ENCODE peak calls at places on chromosomes 3 and 15, in eight cellular contexts. One of them, this sample, is unnamed.

GRCh38 chr3:181838940-181839914 is 127.5 kb downstream of the SOX2 start:
- DNase-seq in adrenal gland: no peak
- DNase-seq in GM13977: no peak
- DNase-seq in glutamatergic neuron: no peak
- DNase-seq in Peyer's patch: no peak
- DNase-seq in heart right ventricle: no peak
- DNase-seq in transverse colon: no peak
- DNase-seq in progenitor cell of endocrine pancreas: peak
- DNase-seq in this sample: no peak

GRCh38 chr3:13653631-13654279 is 104.8 kb downstream of the FBLN2 start:
- DNase-seq in adrenal gland: no peak
- DNase-seq in GM13977: no peak
- DNase-seq in glutamatergic neuron: no peak
- DNase-seq in Peyer's patch: no peak
- DNase-seq in heart right ventricle: no peak
- DNase-seq in transverse colon: no peak
- DNase-seq in progenitor cell of endocrine pancreas: no peak
- DNase-seq in this sample: no peak

GRCh38 chr15:67674983-67675382 is 132.5 kb downstream of the MAP2K5 start:
- DNase-seq in adrenal gland: no peak
- DNase-seq in GM13977: no peak
- DNase-seq in glutamatergic neuron: no peak
- DNase-seq in Peyer's patch: no peak
- DNase-seq in heart right ventricle: no peak
- DNase-seq in transverse colon: no peak
- DNase-seq in progenitor cell of endocrine pancreas: no peak
- DNase-seq in this sample: no peak

GRCh38 chr15:74420193-74420905 is 13.4 kb downstream of the SEMA7A start:
- DNase-seq in adrenal gland: peak
- DNase-seq in GM13977: no peak
- DNase-seq in glutamatergic neuron: no peak
- DNase-seq in Peyer's patch: no peak
- DNase-seq in heart right ventricle: peak
- DNase-seq in transverse colon: no peak
- DNase-seq in progenitor cell of endocrine pancreas: no peak
- DNase-seq in this sample: no peak

GRCh38 chr15:61112231-61112630 is 116.9 kb downstream of the RORA start:
- DNase-seq in adrenal gland: no peak
- DNase-seq in GM13977: no peak
- DNase-seq in glutamatergic neuron: peak
- DNase-seq in Peyer's patch: no peak
- DNase-seq in heart right ventricle: no peak
- DNase-seq in transverse colon: no peak
- DNase-seq in progenitor cell of endocrine pancreas: no peak
- DNase-seq in this sample: peak

GRCh38 chr15:76982356-76982755 is 12.6 kb upstream of the PSTPIP1 start:
- DNase-seq in adrenal gland: no peak
- DNase-seq in GM13977: no peak
- DNase-seq in glutamatergic neuron: no peak
- DNase-seq in Peyer's patch: no peak
- DNase-seq in heart right ventricle: no peak
- DNase-seq in transverse colon: no peak
- DNase-seq in progenitor cell of endocrine pancreas: no peak
- DNase-seq in this sample: no peak

GRCh38 chr15:70077436-70077835 is 20.3 kb downstream of the TLE3 start:
- DNase-seq in adrenal gland: no peak
- DNase-seq in GM13977: no peak
- DNase-seq in glutamatergic neuron: no peak
- DNase-seq in Peyer's patch: no peak
- DNase-seq in heart right ventricle: no peak
- DNase-seq in transverse colon: no peak
- DNase-seq in progenitor cell of endocrine pancreas: no peak
- DNase-seq in this sample: no peak

GRCh38 chr15:38373016-38373415 is 80.9 kb upstream of the FAM98B start:
- DNase-seq in adrenal gland: no peak
- DNase-seq in GM13977: no peak
- DNase-seq in glutamatergic neuron: no peak
- DNase-seq in Peyer's patch: no peak
- DNase-seq in heart right ventricle: no peak
- DNase-seq in transverse colon: no peak
- DNase-seq in progenitor cell of endocrine pancreas: no peak
- DNase-seq in this sample: no peak

GRCh38 chr15:92005154-92005553 is 151.6 kb downstream of the SLCO3A1 start:
- DNase-seq in adrenal gland: no peak
- DNase-seq in GM13977: no peak
- DNase-seq in glutamatergic neuron: no peak
- DNase-seq in Peyer's patch: no peak
- DNase-seq in heart right ventricle: no peak
- DNase-seq in transverse colon: no peak
- DNase-seq in progenitor cell of endocrine pancreas: no peak
- DNase-seq in this sample: no peak

GRCh38 chr15:83899670-83900069 is 245.7 kb downstream of the ADAMTSL3 start:
- DNase-seq in adrenal gland: no peak
- DNase-seq in GM13977: no peak
- DNase-seq in glutamatergic neuron: no peak
- DNase-seq in Peyer's patch: no peak
- DNase-seq in heart right ventricle: no peak
- DNase-seq in transverse colon: no peak
- DNase-seq in progenitor cell of endocrine pancreas: no peak
- DNase-seq in this sample: no peak
- TF ChIP-seq CTCF in adrenal gland: no peak
- TF ChIP-seq CTCF in GM13977: no peak
- TF ChIP-seq CTCF in glutamatergic neuron: no peak
- TF ChIP-seq CTCF in Peyer's patch: no peak
- TF ChIP-seq CTCF in heart right ventricle: no peak
- TF ChIP-seq CTCF in transverse colon: no peak
- TF ChIP-seq CTCF in progenitor cell of endocrine pancreas: no peak
- TF ChIP-seq CTCF in this sample: no peak

DNA sequence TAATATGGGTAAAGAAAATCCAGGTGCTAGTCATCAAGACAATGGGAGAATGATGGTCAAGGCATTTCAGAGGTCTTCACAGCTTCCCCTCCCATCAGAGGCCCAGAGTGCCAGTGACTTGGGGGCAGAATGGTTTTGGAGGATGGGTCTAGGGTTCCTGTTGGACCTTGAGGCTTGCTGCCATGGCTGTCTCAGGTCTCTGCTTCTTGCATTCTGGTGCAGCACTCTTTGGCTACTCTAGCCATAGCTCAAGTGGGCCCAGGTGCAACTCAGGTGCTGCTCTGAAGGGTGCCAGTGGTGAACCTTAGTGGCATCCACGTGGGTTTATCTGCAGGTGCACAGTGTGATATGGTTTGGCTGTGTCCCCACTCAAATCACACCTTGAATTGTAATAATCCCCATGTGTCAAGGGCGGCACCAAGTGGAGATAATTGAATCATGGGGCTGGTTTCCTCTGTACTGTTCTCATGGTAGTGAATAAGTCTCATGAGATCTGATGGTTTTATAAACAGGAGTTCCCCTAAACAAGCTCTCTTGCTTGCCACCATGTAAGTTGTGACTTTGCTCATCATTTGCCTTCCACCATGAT is 48.5 kb upstream of the PEX5L start:
- DNase-seq in adrenal gland: no peak
- DNase-seq in GM13977: no peak
- DNase-seq in glutamatergic neuron: no peak
- DNase-seq in Peyer's patch: no peak
- DNase-seq in heart right ventricle: no peak
- DNase-seq in transverse colon: no peak
- DNase-seq in progenitor cell of endocrine pancreas: no peak
- DNase-seq in this sample: no peak
- TF ChIP-seq CTCF in adrenal gland: no peak
- TF ChIP-seq CTCF in GM13977: peak
- TF ChIP-seq CTCF in glutamatergic neuron: no peak
- TF ChIP-seq CTCF in Peyer's patch: no peak
- TF ChIP-seq CTCF in heart right ventricle: no peak
- TF ChIP-seq CTCF in transverse colon: no peak
- TF ChIP-seq CTCF in progenitor cell of endocrine pancreas: no peak
- TF ChIP-seq CTCF in this sample: no peak

GRCh38 chr3:112699436-112699978 is 58.6 kb upstream of the CCDC80 start:
- DNase-seq in adrenal gland: peak
- DNase-seq in GM13977: no peak
- DNase-seq in glutamatergic neuron: no peak
- DNase-seq in Peyer's patch: no peak
- DNase-seq in heart right ventricle: no peak
- DNase-seq in transverse colon: no peak
- DNase-seq in progenitor cell of endocrine pancreas: no peak
- DNase-seq in this sample: no peak
- TF ChIP-seq CTCF in adrenal gland: peak
- TF ChIP-seq CTCF in GM13977: no peak
- TF ChIP-seq CTCF in glutamatergic neuron: no peak
- TF ChIP-seq CTCF in Peyer's patch: no peak
- TF ChIP-seq CTCF in heart right ventricle: no peak
- TF ChIP-seq CTCF in transverse colon: no peak
- TF ChIP-seq CTCF in progenitor cell of endocrine pancreas: no peak
- TF ChIP-seq CTCF in this sample: no peak

GRCh38 chr15:43214592-43215295 is 6.1 kb downstream of the EPB42 start:
- DNase-seq in adrenal gland: no peak
- DNase-seq in GM13977: no peak
- DNase-seq in glutamatergic neuron: no peak
- DNase-seq in Peyer's patch: no peak
- DNase-seq in heart right ventricle: no peak
- DNase-seq in transverse colon: no peak
- DNase-seq in progenitor cell of endocrine pancreas: no peak
- DNase-seq in this sample: no peak

GRCh38 chr15:43219929-43220886 is 610 bp downstream of the EPB42 start:
- DNase-seq in adrenal gland: no peak
- DNase-seq in GM13977: no peak
- DNase-seq in glutamatergic neuron: no peak
- DNase-seq in Peyer's patch: no peak
- DNase-seq in heart right ventricle: no peak
- DNase-seq in transverse colon: no peak
- DNase-seq in progenitor cell of endocrine pancreas: no peak
- DNase-seq in this sample: no peak

GRCh38 chr15:43215961-43216360 is 4.9 kb downstream of the EPB42 start:
- DNase-seq in adrenal gland: no peak
- DNase-seq in GM13977: no peak
- DNase-seq in glutamatergic neuron: no peak
- DNase-seq in Peyer's patch: peak
- DNase-seq in heart right ventricle: no peak
- DNase-seq in transverse colon: no peak
- DNase-seq in progenitor cell of endocrine pancreas: no peak
- DNase-seq in this sample: no peak

GRCh38 chr15:43220991-43221403 is at the start of gene EPB42:
- DNase-seq in adrenal gland: no peak
- DNase-seq in GM13977: no peak
- DNase-seq in glutamatergic neuron: no peak
- DNase-seq in Peyer's patch: no peak
- DNase-seq in heart right ventricle: no peak
- DNase-seq in transverse colon: no peak
- DNase-seq in progenitor cell of endocrine pancreas: no peak
- DNase-seq in this sample: no peak

GRCh38 chr15:43218908-43219706 is 1.7 kb downstream of the EPB42 start:
- DNase-seq in adrenal gland: no peak
- DNase-seq in GM13977: no peak
- DNase-seq in glutamatergic neuron: peak
- DNase-seq in Peyer's patch: no peak
- DNase-seq in heart right ventricle: no peak
- DNase-seq in transverse colon: no peak
- DNase-seq in progenitor cell of endocrine pancreas: no peak
- DNase-seq in this sample: peak
- TF ChIP-seq CTCF in adrenal gland: no peak
- TF ChIP-seq CTCF in GM13977: peak
- TF ChIP-seq CTCF in glutamatergic neuron: peak
- TF ChIP-seq CTCF in Peyer's patch: no peak
- TF ChIP-seq CTCF in heart right ventricle: no peak
- TF ChIP-seq CTCF in transverse colon: no peak
- TF ChIP-seq CTCF in progenitor cell of endocrine pancreas: peak
- TF ChIP-seq CTCF in this sample: peak